ENCODE peak calls at places on chromosomes 6 and 20, in four cellular contexts. One of them, this sample, is unnamed.

GRCh38 chr6:69424581-69424980 is 372.2 kb downstream of the LMBRD1 start:
- DNase-seq in HepG2: no peak
- DNase-seq in K562: no peak
- DNase-seq in A549: no peak
- DNase-seq in this sample: no peak

GRCh38 chr6:93849857-93850256 is 430.5 kb upstream of the EPHA7 start:
- DNase-seq in A549: no peak
- DNase-seq in HepG2: no peak
- DNase-seq in K562: no peak
- DNase-seq in this sample: no peak

GRCh38 chr20:11454966-11455799 is 462.5 kb upstream of the BTBD3 start:
- DNase-seq in HepG2: no peak
- DNase-seq in K562: no peak
- DNase-seq in A549: peak; percentile 58
- DNase-seq in this sample: no peak

GRCh38 chr6:92779758-92780157 is 639.6 kb downstream of the EPHA7 start:
- DNase-seq in A549: no peak
- DNase-seq in K562: no peak
- DNase-seq in HepG2: no peak
- DNase-seq in this sample: no peak

GRCh38 chr6:125957845-125958244 is 1.3 kb downstream of the HINT3 start:
- DNase-seq in A549: no peak
- DNase-seq in HepG2: peak; percentile 64
- DNase-seq in K562: peak; percentile 37
- DNase-seq in this sample: no peak

GRCh38 chr6:107062691-107063090 is 34.7 kb downstream of the MTRES1 start:
- DNase-seq in K562: no peak
- DNase-seq in A549: no peak
- DNase-seq in HepG2: no peak
- DNase-seq in this sample: no peak

GRCh38 chr20:44901972-44902371 is 7.9 kb upstream of the PABPC1L start:
- DNase-seq in K562: no peak
- DNase-seq in HepG2: no peak
- DNase-seq in A549: no peak
- DNase-seq in this sample: no peak

GRCh38 chr6:121879149-121879548 is 443.7 kb downstream of the GJA1 start:
- DNase-seq in HepG2: no peak
- DNase-seq in A549: no peak
- DNase-seq in K562: no peak
- DNase-seq in this sample: no peak

GRCh38 chr20:42041000-42041565 is 422.9 kb upstream of the CHD6 start:
- DNase-seq in A549: no peak
- DNase-seq in HepG2: no peak
- DNase-seq in K562: peak; percentile 12
- DNase-seq in this sample: no peak

GRCh38 chr6:157427969-157428368 is 47.0 kb downstream of the ZDHHC14 start:
- DNase-seq in K562: no peak
- DNase-seq in A549: no peak
- DNase-seq in HepG2: no peak
- DNase-seq in this sample: no peak

GRCh38 chr6:110446405-110446804 is 30.0 kb downstream of the SLC22A16 start:
- DNase-seq in K562: no peak
- DNase-seq in HepG2: no peak
- DNase-seq in A549: no peak
- DNase-seq in this sample: no peak

GRCh38 chr6:4383910-4384637 is 248.7 kb upstream of the ECI2 start:
- DNase-seq in A549: no peak
- DNase-seq in K562: no peak
- DNase-seq in HepG2: no peak
- DNase-seq in this sample: no peak

GRCh38 chr20:3199976-3200755 is 4.3 kb downstream of the DDRGK1 start:
- DNase-seq in HepG2: no peak
- DNase-seq in A549: no peak
- DNase-seq in K562: no peak
- DNase-seq in this sample: no peak

GRCh38 chr6:100300221-100300736 is 164.4 kb downstream of the SIM1 start:
- DNase-seq in HepG2: peak; percentile 71
- DNase-seq in A549: peak; percentile 59
- DNase-seq in K562: no peak
- DNase-seq in this sample: no peak

GRCh38 chr20:1819311-1820136 is 75.7 kb upstream of the SIRPA start:
- DNase-seq in HepG2: no peak
- DNase-seq in K562: no peak
- DNase-seq in A549: no peak
- DNase-seq in this sample: no peak

GRCh38 chr6:52499681-52500239 is 77.1 kb downstream of the TRAM2 start:
- DNase-seq in HepG2: no peak
- DNase-seq in A549: no peak
- DNase-seq in K562: no peak
- DNase-seq in this sample: no peak

GRCh38 chr20:58576590-58576944 is 61.4 kb upstream of the APCDD1L start:
- DNase-seq in K562: no peak
- DNase-seq in A549: no peak
- DNase-seq in HepG2: no peak
- DNase-seq in this sample: no peak

GRCh38 chr6:4396032-4396431 is 260.7 kb upstream of the ECI2 start:
- DNase-seq in K562: no peak
- DNase-seq in HepG2: no peak
- DNase-seq in A549: no peak
- DNase-seq in this sample: no peak

GRCh38 chr6:134510920-134511319 is 193.0 kb upstream of the SGK1 start:
- DNase-seq in K562: no peak
- DNase-seq in HepG2: no peak
- DNase-seq in A549: no peak
- DNase-seq in this sample: no peak

GRCh38 chr6:100435299-100435698 is 29.4 kb downstream of the SIM1 start:
- DNase-seq in A549: peak; percentile 48
- DNase-seq in K562: no peak
- DNase-seq in HepG2: no peak
- DNase-seq in this sample: no peak

GRCh38 chr20:63241272-63241671 is 5.6 kb downstream of the BIRC7 start:
- DNase-seq in A549: no peak
- DNase-seq in K562: no peak
- DNase-seq in HepG2: no peak
- DNase-seq in this sample: no peak
- TF ChIP-seq CHD4 in A549: no peak
- TF ChIP-seq CHD4 in K562: no peak
- TF ChIP-seq CHD4 in HepG2: no peak
- TF ChIP-seq CHD4 in this sample: no peak

GRCh38 chr20:57370316-57370715 is 19.3 kb downstream of the RAE1 start:
- DNase-seq in K562: no peak
- DNase-seq in HepG2: no peak
- DNase-seq in A549: no peak
- DNase-seq in this sample: no peak

GRCh38 chr20:57372581-57373350 is 18.4 kb upstream of the RBM38 start:
- DNase-seq in K562: no peak
- DNase-seq in A549: no peak
- DNase-seq in HepG2: no peak
- DNase-seq in this sample: no peak

GRCh38 chr20:57374343-57374930 is 16.8 kb upstream of the RBM38 start:
- DNase-seq in K562: no peak
- DNase-seq in HepG2: no peak
- DNase-seq in A549: no peak
- DNase-seq in this sample: no peak

GRCh38 chr20:57371363-57371762 is 19.8 kb upstream of the RBM38 start:
- DNase-seq in K562: no peak
- DNase-seq in A549: no peak
- DNase-seq in HepG2: no peak
- DNase-seq in this sample: no peak

GRCh38 chr20:57372157-57372556 is 19.0 kb upstream of the RBM38 start:
- DNase-seq in K562: no peak
- DNase-seq in A549: no peak
- DNase-seq in HepG2: no peak
- DNase-seq in this sample: no peak
- TF ChIP-seq KDM1A in K562: no peak
- TF ChIP-seq KDM1A in A549: no peak
- TF ChIP-seq KDM1A in HepG2: no peak
- TF ChIP-seq KDM1A in this sample: no peak

GRCh38 chr6:81105998-81106397 is 646.5 kb downstream of the TENT5A start:
- DNase-seq in K562: no peak
- DNase-seq in A549: no peak
- DNase-seq in HepG2: no peak
- DNase-seq in this sample: no peak
- TF ChIP-seq CHD4 in K562: no peak
- TF ChIP-seq CHD4 in A549: no peak
- TF ChIP-seq CHD4 in HepG2: no peak
- TF ChIP-seq CHD4 in this sample: no peak

DNA sequence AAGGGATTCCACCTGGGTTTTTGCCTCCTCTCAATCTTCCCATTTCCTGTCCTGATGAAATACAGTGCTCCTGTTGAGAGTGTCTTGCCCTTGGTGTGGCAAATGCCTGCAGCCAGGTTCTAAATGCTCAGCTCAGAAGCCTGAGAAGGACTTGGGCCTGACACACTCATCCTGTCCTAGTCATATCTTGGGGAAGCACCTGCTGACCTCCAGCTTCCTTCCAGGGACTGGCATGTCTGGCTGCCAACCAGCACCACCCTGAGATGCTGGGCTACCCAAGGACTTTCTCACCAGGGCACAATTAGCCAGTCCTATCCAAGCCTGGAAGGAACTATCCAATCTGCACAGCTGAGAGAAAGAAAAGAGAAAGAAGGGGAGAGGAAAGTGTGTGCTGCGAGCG is 43.4 kb downstream of the LRFN2 start:
- DNase-seq in K562: no peak
- DNase-seq in A549: no peak
- DNase-seq in HepG2: no peak
- DNase-seq in this sample: no peak
- TF ChIP-seq KDM1A in K562: no peak
- TF ChIP-seq KDM1A in A549: no peak
- TF ChIP-seq KDM1A in HepG2: no peak
- TF ChIP-seq KDM1A in this sample: no peak

DNA sequence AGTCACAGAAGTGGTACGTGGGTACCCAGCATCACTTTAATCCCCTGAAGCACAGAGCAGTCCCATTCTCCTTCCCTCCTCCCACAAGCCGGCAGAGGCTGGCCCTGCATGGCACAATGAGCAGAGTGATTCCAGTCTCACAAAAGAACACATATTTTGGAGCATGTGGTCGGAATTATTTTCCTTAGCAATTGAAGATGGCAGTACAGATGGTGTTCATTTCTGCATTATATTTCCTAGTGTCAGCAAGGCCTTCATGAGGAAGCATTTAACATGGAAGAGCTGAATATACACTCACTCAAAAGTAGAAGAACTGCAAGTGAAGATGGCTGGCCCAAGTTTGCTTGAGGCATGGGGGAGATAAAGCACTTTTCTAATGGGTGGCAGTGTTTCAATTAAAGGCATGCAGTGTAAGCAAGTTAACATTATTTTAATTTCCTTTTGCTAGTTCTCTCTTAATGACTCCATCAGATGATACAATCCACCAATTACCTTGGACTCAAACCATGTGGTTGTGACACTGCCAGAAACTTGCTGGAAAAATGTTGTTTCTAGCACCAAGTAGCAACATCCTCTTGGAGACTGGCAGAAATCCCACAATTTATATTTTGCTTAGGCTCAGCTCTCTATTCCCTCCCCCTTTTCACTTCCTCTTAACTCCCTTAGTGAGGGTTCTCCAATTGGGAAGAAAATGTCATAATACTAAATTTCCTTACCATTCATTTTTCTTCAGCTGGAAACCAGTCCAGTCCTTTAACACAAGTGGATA is 74.4 kb downstream of the ARHGAP18 start:
- DNase-seq in HepG2: no peak
- DNase-seq in K562: no peak
- DNase-seq in A549: no peak
- DNase-seq in this sample: no peak
- TF ChIP-seq CHD4 in HepG2: no peak
- TF ChIP-seq CHD4 in K562: no peak
- TF ChIP-seq CHD4 in A549: no peak
- TF ChIP-seq CHD4 in this sample: no peak

DNA sequence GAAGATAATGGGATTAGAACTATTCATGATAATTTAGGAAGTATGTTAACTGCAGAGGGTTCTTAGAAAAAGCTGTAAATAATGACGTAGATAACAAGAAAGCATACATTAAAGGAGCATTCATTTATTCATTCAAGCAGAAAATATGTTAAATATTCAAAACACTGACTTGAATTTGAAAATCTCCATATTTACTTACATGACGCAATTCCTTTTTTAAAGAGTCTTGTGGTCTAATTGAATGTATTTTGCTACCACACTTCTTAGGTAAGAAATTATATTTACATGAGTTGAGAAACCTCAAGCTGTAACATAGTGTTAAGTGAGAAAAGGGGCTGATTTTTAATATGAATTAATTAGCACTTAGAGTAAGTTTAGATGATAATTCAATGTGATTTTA is 38.9 kb upstream of the NKAIN2 start:
- DNase-seq in A549: no peak
- DNase-seq in HepG2: no peak
- DNase-seq in K562: no peak
- DNase-seq in this sample: no peak
- TF ChIP-seq KDM1A in A549: no peak
- TF ChIP-seq KDM1A in HepG2: no peak
- TF ChIP-seq KDM1A in K562: no peak
- TF ChIP-seq KDM1A in this sample: no peak

GRCh38 chr6:5832621-5833107 is 174.1 kb downstream of the NRN1 start:
- DNase-seq in K562: no peak
- DNase-seq in A549: no peak
- DNase-seq in HepG2: no peak
- DNase-seq in this sample: no peak

GRCh38 chr6:5833120-5833519 is 173.6 kb downstream of the NRN1 start:
- DNase-seq in K562: no peak
- DNase-seq in A549: no peak
- DNase-seq in HepG2: no peak
- DNase-seq in this sample: no peak

GRCh38 chr6:5827061-5828037 is 179.4 kb downstream of the NRN1 start:
- DNase-seq in HepG2: no peak
- DNase-seq in A549: no peak
- DNase-seq in K562: no peak
- DNase-seq in this sample: no peak
- TF ChIP-seq CHD4 in HepG2: no peak
- TF ChIP-seq CHD4 in A549: no peak
- TF ChIP-seq CHD4 in K562: no peak
- TF ChIP-seq CHD4 in this sample: no peak

GRCh38 chr6:139763468-139764214 is 389.2 kb upstream of the CITED2 start:
- DNase-seq in A549: no peak
- DNase-seq in HepG2: no peak
- DNase-seq in K562: no peak
- DNase-seq in this sample: no peak
- TF ChIP-seq KDM1A in A549: no peak
- TF ChIP-seq KDM1A in HepG2: no peak
- TF ChIP-seq KDM1A in K562: no peak
- TF ChIP-seq KDM1A in this sample: no peak

GRCh38 chr20:34312024-34312460 is 8.9 kb upstream of the AHCY start:
- DNase-seq in K562: no peak
- DNase-seq in A549: no peak
- DNase-seq in HepG2: no peak
- DNase-seq in this sample: no peak
- TF ChIP-seq CHD4 in K562: no peak
- TF ChIP-seq CHD4 in A549: peak; percentile 52
- TF ChIP-seq CHD4 in HepG2: no peak
- TF ChIP-seq CHD4 in this sample: no peak